ENCODE peak calls at places on chromosomes 6 and 20, in four cellular contexts. One of them, this sample, is unnamed.

GRCh38 chr6:106522557-106522956 is 106.7 kb downstream of the RTN4IP1 start:
- DNase-seq in stomach: no peak
- DNase-seq in endothelial cell of umbilical vein: no peak
- DNase-seq in GM23338: no peak
- DNase-seq in this sample: no peak

GRCh38 chr6:169145991-169146501 is 107.6 kb downstream of the THBS2 start:
- DNase-seq in stomach: no peak
- DNase-seq in endothelial cell of umbilical vein: no peak
- DNase-seq in GM23338: no peak
- DNase-seq in this sample: peak

GRCh38 chr20:43767686-43768474 is 41.1 kb upstream of the GTSF1L start:
- DNase-seq in stomach: no peak
- DNase-seq in endothelial cell of umbilical vein: no peak
- DNase-seq in GM23338: no peak
- DNase-seq in this sample: no peak

GRCh38 chr6:125611573-125612399 is 137.6 kb upstream of the HEY2 start:
- DNase-seq in stomach: no peak
- DNase-seq in endothelial cell of umbilical vein: peak
- DNase-seq in GM23338: peak
- DNase-seq in this sample: no peak

GRCh38 chr6:61193771-61194170 is 1092.3 kb downstream of the KHDRBS2 start:
- DNase-seq in stomach: no peak
- DNase-seq in endothelial cell of umbilical vein: no peak
- DNase-seq in GM23338: no peak
- DNase-seq in this sample: no peak

GRCh38 chr6:15595461-15596173 is 67.2 kb downstream of the DTNBP1 start:
- DNase-seq in stomach: no peak
- DNase-seq in endothelial cell of umbilical vein: no peak
- DNase-seq in GM23338: no peak
- DNase-seq in this sample: no peak

GRCh38 chr6:67630146-67630545 is 1004.9 kb upstream of the ADGRB3 start:
- DNase-seq in stomach: no peak
- DNase-seq in endothelial cell of umbilical vein: peak
- DNase-seq in GM23338: no peak
- DNase-seq in this sample: no peak

GRCh38 chr6:87899499-87900147 is 148.0 kb upstream of the SPACA1 start:
- DNase-seq in stomach: no peak
- DNase-seq in endothelial cell of umbilical vein: no peak
- DNase-seq in GM23338: no peak
- DNase-seq in this sample: no peak

GRCh38 chr6:4192627-4193026 is 57.3 kb upstream of the ECI2 start:
- DNase-seq in stomach: no peak
- DNase-seq in endothelial cell of umbilical vein: no peak
- DNase-seq in GM23338: no peak
- DNase-seq in this sample: no peak

GRCh38 chr20:59455392-59456341 is 148.7 kb upstream of the PHACTR3 start:
- DNase-seq in stomach: peak
- DNase-seq in endothelial cell of umbilical vein: peak
- DNase-seq in GM23338: peak
- DNase-seq in this sample: peak

GRCh38 chr20:12660918-12661317 is 347.9 kb upstream of the SPTLC3 start:
- DNase-seq in stomach: no peak
- DNase-seq in endothelial cell of umbilical vein: no peak
- DNase-seq in GM23338: peak
- DNase-seq in this sample: no peak

GRCh38 chr6:145194389-145194788 is 540.9 kb downstream of the EPM2A start:
- DNase-seq in stomach: no peak
- DNase-seq in endothelial cell of umbilical vein: no peak
- DNase-seq in GM23338: no peak
- DNase-seq in this sample: no peak

GRCh38 chr6:12490904-12491571 is 200.9 kb downstream of the EDN1 start:
- DNase-seq in stomach: no peak
- DNase-seq in endothelial cell of umbilical vein: peak
- DNase-seq in GM23338: no peak
- DNase-seq in this sample: no peak

GRCh38 chr6:19988555-19988954 is 151.4 kb downstream of the ID4 start:
- DNase-seq in stomach: no peak
- DNase-seq in endothelial cell of umbilical vein: no peak
- DNase-seq in GM23338: peak
- DNase-seq in this sample: no peak

GRCh38 chr6:109306733-109307132 is 75.5 kb downstream of the CD164 start:
- DNase-seq in stomach: no peak
- DNase-seq in endothelial cell of umbilical vein: no peak
- DNase-seq in GM23338: no peak
- DNase-seq in this sample: no peak

GRCh38 chr6:125939796-125940195 is 16.8 kb upstream of the HINT3 start:
- DNase-seq in stomach: no peak
- DNase-seq in endothelial cell of umbilical vein: no peak
- DNase-seq in GM23338: no peak
- DNase-seq in this sample: no peak

GRCh38 chr20:16573011-16573965 is at the start of gene KIF16B:
- DNase-seq in stomach: peak
- DNase-seq in endothelial cell of umbilical vein: peak
- DNase-seq in GM23338: peak
- DNase-seq in this sample: peak

GRCh38 chr6:135759831-135760230 is 91.7 kb upstream of the PDE7B start:
- DNase-seq in stomach: no peak
- DNase-seq in endothelial cell of umbilical vein: peak
- DNase-seq in GM23338: peak
- DNase-seq in this sample: no peak

GRCh38 chr6:90088009-90088408 is 193.7 kb downstream of the GJA10 start:
- DNase-seq in stomach: no peak
- DNase-seq in endothelial cell of umbilical vein: peak
- DNase-seq in GM23338: no peak
- DNase-seq in this sample: no peak

GRCh38 chr6:110537208-110538123 is 61.1 kb upstream of the SLC22A16 start:
- DNase-seq in stomach: no peak
- DNase-seq in endothelial cell of umbilical vein: peak
- DNase-seq in GM23338: no peak
- DNase-seq in this sample: no peak

GRCh38 chr6:163405412-163406309 is 8.9 kb upstream of the QKI start:
- DNase-seq in stomach: peak
- DNase-seq in endothelial cell of umbilical vein: peak
- DNase-seq in GM23338: peak
- DNase-seq in this sample: peak

GRCh38 chr6:41713650-41714291 is 21.6 kb downstream of the TFEB start:
- DNase-seq in stomach: peak
- DNase-seq in endothelial cell of umbilical vein: no peak
- DNase-seq in GM23338: no peak
- DNase-seq in this sample: no peak

GRCh38 chr20:19015326-19015725 is 197.1 kb upstream of the SLC24A3 start:
- DNase-seq in stomach: no peak
- DNase-seq in endothelial cell of umbilical vein: no peak
- DNase-seq in GM23338: no peak
- DNase-seq in this sample: peak

GRCh38 chr20:60223174-60223573 is 265.0 kb downstream of the CDH26 start:
- DNase-seq in stomach: no peak
- DNase-seq in endothelial cell of umbilical vein: no peak
- DNase-seq in GM23338: no peak
- DNase-seq in this sample: no peak

GRCh38 chr20:43838703-43839060 is 76.0 kb upstream of the TOX2 start:
- DNase-seq in stomach: no peak
- DNase-seq in endothelial cell of umbilical vein: no peak
- DNase-seq in GM23338: no peak
- DNase-seq in this sample: no peak

GRCh38 chr6:7469696-7470095 is 71.8 kb upstream of the DSP start:
- DNase-seq in stomach: no peak
- DNase-seq in endothelial cell of umbilical vein: no peak
- DNase-seq in GM23338: no peak
- DNase-seq in this sample: no peak

GRCh38 chr20:48682529-48683385 is 145.0 kb downstream of the PREX1 start:
- DNase-seq in stomach: peak
- DNase-seq in endothelial cell of umbilical vein: peak
- DNase-seq in GM23338: peak
- DNase-seq in this sample: peak

GRCh38 chr6:43504756-43505593 is 5.2 kb downstream of the LRRC73 start:
- DNase-seq in stomach: no peak
- DNase-seq in endothelial cell of umbilical vein: no peak
- DNase-seq in GM23338: no peak
- DNase-seq in this sample: no peak

GRCh38 chr6:43508481-43509141 is 1.5 kb downstream of the LRRC73 start:
- DNase-seq in stomach: no peak
- DNase-seq in endothelial cell of umbilical vein: no peak
- DNase-seq in GM23338: no peak
- DNase-seq in this sample: no peak

GRCh38 chr6:43506171-43506570 is 4.0 kb downstream of the LRRC73 start:
- DNase-seq in stomach: no peak
- DNase-seq in endothelial cell of umbilical vein: no peak
- DNase-seq in GM23338: no peak
- DNase-seq in this sample: no peak

GRCh38 chr6:43505718-43506117 is 4.4 kb downstream of the LRRC73 start:
- DNase-seq in stomach: no peak
- DNase-seq in endothelial cell of umbilical vein: no peak
- DNase-seq in GM23338: peak
- DNase-seq in this sample: no peak

GRCh38 chr6:43506667-43507471 is 3.3 kb downstream of the LRRC73 start:
- DNase-seq in stomach: peak
- DNase-seq in endothelial cell of umbilical vein: peak
- DNase-seq in GM23338: peak
- DNase-seq in this sample: peak
- TF ChIP-seq POLR2AphosphoS5 in stomach: no peak
- TF ChIP-seq POLR2AphosphoS5 in endothelial cell of umbilical vein: no peak
- TF ChIP-seq POLR2AphosphoS5 in GM23338: peak
- TF ChIP-seq POLR2AphosphoS5 in this sample: no peak

DNA sequence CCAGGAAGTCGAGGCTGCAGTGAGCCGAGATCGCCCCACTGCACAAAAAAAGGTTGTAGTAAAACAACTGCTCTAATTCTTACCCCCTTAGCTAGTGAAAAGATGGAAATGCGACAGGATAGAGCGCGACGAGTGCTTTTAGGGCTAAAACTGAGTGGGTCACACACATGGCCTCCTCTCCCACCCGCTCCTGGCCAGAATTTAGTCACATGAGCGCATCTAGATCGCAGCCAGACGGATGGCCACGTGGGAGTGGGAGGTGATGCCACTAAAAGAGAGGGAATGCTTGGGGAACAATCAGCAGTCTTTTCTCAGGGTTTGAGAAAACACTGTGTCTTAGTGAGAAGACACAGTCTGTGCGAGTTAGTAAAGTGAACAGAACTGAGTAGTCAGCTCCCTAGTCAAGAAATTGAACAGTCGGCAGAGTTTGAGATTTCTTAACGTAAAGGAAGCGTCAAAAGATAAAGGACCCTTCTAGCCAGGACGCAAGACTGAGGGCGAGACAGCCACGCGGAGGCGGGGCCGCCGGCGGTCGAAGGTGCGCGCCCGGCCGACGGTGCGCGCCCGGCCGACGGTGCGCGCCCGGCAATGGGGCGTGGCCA is 664 bp upstream of the ACTR5 start:
- DNase-seq in stomach: no peak
- DNase-seq in endothelial cell of umbilical vein: no peak
- DNase-seq in GM23338: no peak
- DNase-seq in this sample: no peak
- TF ChIP-seq POLR2AphosphoS5 in stomach: no peak
- TF ChIP-seq POLR2AphosphoS5 in endothelial cell of umbilical vein: no peak
- TF ChIP-seq POLR2AphosphoS5 in GM23338: no peak
- TF ChIP-seq POLR2AphosphoS5 in this sample: no peak

GRCh38 chr6:139857143-139857542 is 482.7 kb upstream of the CITED2 start:
- DNase-seq in stomach: no peak
- DNase-seq in endothelial cell of umbilical vein: no peak
- DNase-seq in GM23338: no peak
- DNase-seq in this sample: no peak

GRCh38 chr6:139856562-139856961 is 482.1 kb upstream of the CITED2 start:
- DNase-seq in stomach: no peak
- DNase-seq in endothelial cell of umbilical vein: no peak
- DNase-seq in GM23338: no peak
- DNase-seq in this sample: no peak

GRCh38 chr6:139858444-139858843 is 484.0 kb upstream of the CITED2 start:
- DNase-seq in stomach: peak
- DNase-seq in endothelial cell of umbilical vein: no peak
- DNase-seq in GM23338: no peak
- DNase-seq in this sample: no peak

GRCh38 chr6:139853302-139853992 is 479.0 kb upstream of the CITED2 start:
- DNase-seq in stomach: no peak
- DNase-seq in endothelial cell of umbilical vein: no peak
- DNase-seq in GM23338: no peak
- DNase-seq in this sample: no peak

DNA sequence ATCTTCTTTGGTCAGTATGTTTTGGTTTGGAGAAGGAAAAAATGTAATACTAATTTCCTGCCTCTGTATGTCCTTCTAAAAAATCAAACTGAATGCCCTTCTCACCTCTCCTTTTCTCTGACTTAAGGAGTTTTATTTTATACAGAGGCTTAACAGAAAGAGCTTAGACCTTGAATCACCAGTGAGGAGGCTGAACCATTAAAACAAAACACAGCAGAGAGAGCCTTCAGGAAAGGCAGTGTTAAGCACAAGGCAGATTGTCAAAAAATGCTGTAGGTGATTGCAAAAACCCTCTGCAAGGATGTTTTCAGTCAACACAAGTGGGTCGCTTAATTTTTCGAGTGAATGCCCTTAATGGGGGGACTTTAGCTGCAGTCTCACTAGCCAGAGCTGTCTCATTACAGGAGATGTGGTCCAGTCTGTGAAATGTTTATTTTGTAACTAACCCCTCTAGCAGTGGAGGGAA is 481.3 kb upstream of the CITED2 start:
- DNase-seq in stomach: no peak
- DNase-seq in endothelial cell of umbilical vein: no peak
- DNase-seq in GM23338: no peak
- DNase-seq in this sample: no peak
- TF ChIP-seq POLR2AphosphoS5 in stomach: no peak
- TF ChIP-seq POLR2AphosphoS5 in endothelial cell of umbilical vein: no peak
- TF ChIP-seq POLR2AphosphoS5 in GM23338: no peak
- TF ChIP-seq POLR2AphosphoS5 in this sample: no peak

GRCh38 chr20:47355489-47356219 is 845 bp downstream of the ZMYND8 start:
- DNase-seq in stomach: no peak
- DNase-seq in endothelial cell of umbilical vein: peak
- DNase-seq in GM23338: no peak
- DNase-seq in this sample: no peak
- TF ChIP-seq POLR2AphosphoS5 in stomach: no peak
- TF ChIP-seq POLR2AphosphoS5 in endothelial cell of umbilical vein: no peak
- TF ChIP-seq POLR2AphosphoS5 in GM23338: no peak
- TF ChIP-seq POLR2AphosphoS5 in this sample: no peak

This sample was measured in sigmoid colon.